ENCODE peak calls at places on chromosomes 16 and 17, in seven cellular contexts. One of them, this sample, is unnamed.

GRCh38 chr16:11276880-11277593 is 757 bp upstream of the PRM2 start:
- DNase-seq in left ventricle myocardium inferior: no peak
- DNase-seq in NCI-H2081: no peak
- DNase-seq in progenitor cell of endocrine pancreas: no peak
- DNase-seq in NCI-H1092 treated with DMSO at 0.1 percent for 48 hours: no peak
- DNase-seq in KBM-7: no peak
- DNase-seq in NCI-H1436: no peak
- DNase-seq in this sample: no peak

GRCh38 chr17:65483438-65483837 is 78.0 kb downstream of the AXIN2 start:
- DNase-seq in NCI-H1436: no peak
- DNase-seq in left ventricle myocardium inferior: no peak
- DNase-seq in NCI-H2081: no peak
- DNase-seq in KBM-7: no peak
- DNase-seq in NCI-H1092 treated with DMSO at 0.1 percent for 48 hours: no peak
- DNase-seq in progenitor cell of endocrine pancreas: no peak
- DNase-seq in this sample: no peak

GRCh38 chr16:4207229-4207628 is 34.7 kb downstream of the SRL start:
- DNase-seq in left ventricle myocardium inferior: no peak
- DNase-seq in progenitor cell of endocrine pancreas: no peak
- DNase-seq in NCI-H1436: no peak
- DNase-seq in NCI-H2081: no peak
- DNase-seq in NCI-H1092 treated with DMSO at 0.1 percent for 48 hours: no peak
- DNase-seq in KBM-7: no peak
- DNase-seq in this sample: no peak

GRCh38 chr17:42325026-42325425 is 36.7 kb downstream of the STAT5A start:
- DNase-seq in NCI-H2081: no peak
- DNase-seq in progenitor cell of endocrine pancreas: no peak
- DNase-seq in left ventricle myocardium inferior: no peak
- DNase-seq in KBM-7: no peak
- DNase-seq in NCI-H1436: no peak
- DNase-seq in NCI-H1092 treated with DMSO at 0.1 percent for 48 hours: no peak
- DNase-seq in this sample: peak

GRCh38 chr17:50258647-50259483 is 15.4 kb upstream of the TMEM92 start:
- DNase-seq in NCI-H1092 treated with DMSO at 0.1 percent for 48 hours: no peak
- DNase-seq in progenitor cell of endocrine pancreas: no peak
- DNase-seq in NCI-H2081: no peak
- DNase-seq in NCI-H1436: no peak
- DNase-seq in left ventricle myocardium inferior: no peak
- DNase-seq in KBM-7: no peak
- DNase-seq in this sample: no peak

GRCh38 chr16:84367297-84367680 is 1.0 kb upstream of the ATP2C2 start:
- DNase-seq in left ventricle myocardium inferior: no peak
- DNase-seq in progenitor cell of endocrine pancreas: no peak
- DNase-seq in NCI-H2081: no peak
- DNase-seq in NCI-H1436: no peak
- DNase-seq in KBM-7: no peak
- DNase-seq in NCI-H1092 treated with DMSO at 0.1 percent for 48 hours: no peak
- DNase-seq in this sample: no peak

GRCh38 chr17:63442549-63443035 is 3.5 kb downstream of the CYB561 start:
- DNase-seq in NCI-H2081: no peak
- DNase-seq in left ventricle myocardium inferior: no peak
- DNase-seq in KBM-7: no peak
- DNase-seq in progenitor cell of endocrine pancreas: no peak
- DNase-seq in NCI-H1436: no peak
- DNase-seq in NCI-H1092 treated with DMSO at 0.1 percent for 48 hours: no peak
- DNase-seq in this sample: no peak

GRCh38 chr16:77359065-77359502 is 75.8 kb downstream of the ADAMTS18 start:
- DNase-seq in NCI-H2081: no peak
- DNase-seq in progenitor cell of endocrine pancreas: no peak
- DNase-seq in NCI-H1092 treated with DMSO at 0.1 percent for 48 hours: no peak
- DNase-seq in NCI-H1436: no peak
- DNase-seq in left ventricle myocardium inferior: no peak
- DNase-seq in KBM-7: no peak
- DNase-seq in this sample: peak

GRCh38 chr17:68290268-68290954 is 516 bp downstream of the SLC16A6 start:
- DNase-seq in progenitor cell of endocrine pancreas: peak
- DNase-seq in NCI-H1092 treated with DMSO at 0.1 percent for 48 hours: peak
- DNase-seq in NCI-H1436: no peak
- DNase-seq in left ventricle myocardium inferior: peak
- DNase-seq in KBM-7: peak
- DNase-seq in NCI-H2081: no peak
- DNase-seq in this sample: no peak

GRCh38 chr16:55468352-55468990 is 10.5 kb upstream of the MMP2 start:
- DNase-seq in NCI-H1092 treated with DMSO at 0.1 percent for 48 hours: no peak
- DNase-seq in NCI-H2081: no peak
- DNase-seq in progenitor cell of endocrine pancreas: no peak
- DNase-seq in left ventricle myocardium inferior: no peak
- DNase-seq in KBM-7: no peak
- DNase-seq in NCI-H1436: no peak
- DNase-seq in this sample: no peak

GRCh38 chr17:34300652-34301390 is 15.3 kb downstream of the CCL11 start:
- DNase-seq in left ventricle myocardium inferior: no peak
- DNase-seq in NCI-H2081: no peak
- DNase-seq in KBM-7: no peak
- DNase-seq in progenitor cell of endocrine pancreas: no peak
- DNase-seq in NCI-H1092 treated with DMSO at 0.1 percent for 48 hours: no peak
- DNase-seq in NCI-H1436: no peak
- DNase-seq in this sample: no peak

GRCh38 chr16:3274947-3275346 is 8.3 kb upstream of the ZNF263 start:
- DNase-seq in left ventricle myocardium inferior: no peak
- DNase-seq in NCI-H1092 treated with DMSO at 0.1 percent for 48 hours: no peak
- DNase-seq in KBM-7: no peak
- DNase-seq in NCI-H2081: no peak
- DNase-seq in NCI-H1436: no peak
- DNase-seq in progenitor cell of endocrine pancreas: no peak
- DNase-seq in this sample: no peak

GRCh38 chr16:87926246-87927194 is 9.8 kb downstream of the CA5A start:
- DNase-seq in progenitor cell of endocrine pancreas: no peak
- DNase-seq in KBM-7: peak
- DNase-seq in left ventricle myocardium inferior: no peak
- DNase-seq in NCI-H1436: no peak
- DNase-seq in NCI-H1092 treated with DMSO at 0.1 percent for 48 hours: peak
- DNase-seq in NCI-H2081: no peak
- DNase-seq in this sample: no peak

GRCh38 chr17:50298018-50298417 is 23.8 kb downstream of the TMEM92 start:
- DNase-seq in KBM-7: no peak
- DNase-seq in NCI-H1436: no peak
- DNase-seq in NCI-H2081: no peak
- DNase-seq in left ventricle myocardium inferior: no peak
- DNase-seq in NCI-H1092 treated with DMSO at 0.1 percent for 48 hours: no peak
- DNase-seq in progenitor cell of endocrine pancreas: no peak
- DNase-seq in this sample: no peak

GRCh38 chr16:77585852-77586251 is 136.5 kb upstream of the NUDT7 start:
- DNase-seq in left ventricle myocardium inferior: no peak
- DNase-seq in NCI-H2081: no peak
- DNase-seq in progenitor cell of endocrine pancreas: no peak
- DNase-seq in NCI-H1436: no peak
- DNase-seq in KBM-7: no peak
- DNase-seq in NCI-H1092 treated with DMSO at 0.1 percent for 48 hours: no peak
- DNase-seq in this sample: no peak

GRCh38 chr17:10171581-10171981 is 26.8 kb downstream of the GAS7 start:
- DNase-seq in NCI-H2081: no peak
- DNase-seq in NCI-H1436: no peak
- DNase-seq in NCI-H1092 treated with DMSO at 0.1 percent for 48 hours: no peak
- DNase-seq in KBM-7: peak
- DNase-seq in progenitor cell of endocrine pancreas: no peak
- DNase-seq in left ventricle myocardium inferior: no peak
- DNase-seq in this sample: no peak

GRCh38 chr16:85663891-85664321 is 24.8 kb downstream of the GINS2 start:
- DNase-seq in progenitor cell of endocrine pancreas: no peak
- DNase-seq in NCI-H1436: peak
- DNase-seq in left ventricle myocardium inferior: peak
- DNase-seq in NCI-H2081: peak
- DNase-seq in NCI-H1092 treated with DMSO at 0.1 percent for 48 hours: peak
- DNase-seq in KBM-7: no peak
- DNase-seq in this sample: no peak

GRCh38 chr17:75457047-75457654 is 716 bp downstream of the TMEM94 start:
- DNase-seq in NCI-H2081: peak
- DNase-seq in KBM-7: no peak
- DNase-seq in progenitor cell of endocrine pancreas: no peak
- DNase-seq in NCI-H1436: peak
- DNase-seq in left ventricle myocardium inferior: no peak
- DNase-seq in NCI-H1092 treated with DMSO at 0.1 percent for 48 hours: peak
- DNase-seq in this sample: no peak

GRCh38 chr17:45128989-45129388 is 3.3 kb downstream of the PLCD3 start:
- DNase-seq in NCI-H1436: no peak
- DNase-seq in progenitor cell of endocrine pancreas: no peak
- DNase-seq in left ventricle myocardium inferior: no peak
- DNase-seq in NCI-H2081: no peak
- DNase-seq in NCI-H1092 treated with DMSO at 0.1 percent for 48 hours: no peak
- DNase-seq in KBM-7: no peak
- DNase-seq in this sample: no peak

GRCh38 chr16:68664297-68664696 is 19.2 kb downstream of the CDH3 start:
- DNase-seq in KBM-7: no peak
- DNase-seq in left ventricle myocardium inferior: no peak
- DNase-seq in NCI-H1436: no peak
- DNase-seq in progenitor cell of endocrine pancreas: no peak
- DNase-seq in NCI-H2081: no peak
- DNase-seq in NCI-H1092 treated with DMSO at 0.1 percent for 48 hours: no peak
- DNase-seq in this sample: no peak

GRCh38 chr16:5982979-5983378 is 885.4 kb upstream of the EEF2KMT start:
- DNase-seq in NCI-H1436: no peak
- DNase-seq in progenitor cell of endocrine pancreas: no peak
- DNase-seq in NCI-H1092 treated with DMSO at 0.1 percent for 48 hours: no peak
- DNase-seq in NCI-H2081: no peak
- DNase-seq in KBM-7: no peak
- DNase-seq in left ventricle myocardium inferior: no peak
- DNase-seq in this sample: no peak